ENCODE peak calls at places on chromosomes 3 and 15, in five cellular contexts. R is NCI-H1694, M is choroid plexus epithelial cell, C is bronchial epithelial cell, T is SJCRH30. W is an unnamed sample.
A peak's percentile ranks its signal among the peaks of the same experiment; 100 is the strongest.

GRCh38 chr15:39685999-39686613 is 96.5 kb downstream of the FSIP1 start:
- DNase-seq in R (peak; percentile 77), M (peak; percentile 81), C (peak; percentile 52), T (peak; percentile 83), W (peak; percentile 2)

GRCh38 chr15:28269097-28269496 is 52.9 kb downstream of the HERC2 start:
- DNase-seq in R (no peak), C (peak; percentile 67), T (no peak), M (no peak), W (no peak)

GRCh38 chr3:9330166-9330703 is 32.6 kb upstream of the THUMPD3 start:
- DNase-seq in T (no peak), C (no peak), M (no peak), R (no peak), W (no peak)

GRCh38 chr15:100687532-100688215 is 85.3 kb downstream of the ASB7 start:
- DNase-seq in T (peak; percentile 70), C (peak; percentile 76), M (peak; percentile 82), R (no peak), W (no peak)

GRCh38 chr3:185824467-185825378 is at the start of gene IGF2BP2:
- DNase-seq in T (peak; percentile 81), R (no peak), M (peak; percentile 88), C (peak; percentile 56), W (no peak)

GRCh38 chr15:69919816-69920215 is 177.9 kb downstream of the TLE3 start:
- DNase-seq in C (no peak), R (no peak), T (peak; percentile 59), M (no peak), W (no peak)

GRCh38 chr15:33737687-33738606 is 230.3 kb upstream of the CHRM5 start:
- DNase-seq in T (peak; percentile 76), R (peak; percentile 4), M (peak; percentile 54), C (peak; percentile 37), W (peak; percentile 1)

GRCh38 chr15:48928877-48929538 is 34.7 kb downstream of the SHC4 start:
- DNase-seq in M (no peak), T (no peak), C (no peak), R (no peak), W (no peak)

GRCh38 chr3:99789322-99789721 is 28.3 kb upstream of the CMSS1 start:
- DNase-seq in M (peak; percentile 88), C (peak; percentile 65), T (peak; percentile 80), R (peak; percentile 12), W (no peak)

GRCh38 chr3:45547764-45548683 is 46.5 kb upstream of the LIMD1 start:
- DNase-seq in T (peak; percentile 88), C (no peak), M (no peak), R (no peak), W (no peak)

GRCh38 chr15:63243776-63244175 is 33.6 kb upstream of the APH1B start:
- DNase-seq in R (no peak), T (no peak), C (no peak), M (no peak), W (no peak)

GRCh38 chr3:12484983-12485327 is 675 bp downstream of the TSEN2 start:
- DNase-seq in C (peak; percentile 14), M (peak; percentile 29), T (no peak), R (no peak), W (no peak)

GRCh38 chr3:53493997-53494791 is at the start of gene CACNA1D:
- DNase-seq in T (no peak), C (peak; percentile 19), R (no peak), M (no peak), W (no peak)

GRCh38 chr3:114056130-114057010 is at the start of the genes CCDC191 and QTRT2:
- DNase-seq in M (peak; percentile 100), R (peak; percentile 99), T (peak; percentile 99), C (peak; percentile 97), W (peak; percentile 99)

GRCh38 chr3:57017481-57017880 is 43.0 kb upstream of the SPATA12 start:
- DNase-seq in C (no peak), R (no peak), T (peak; percentile 33), M (peak; percentile 13), W (no peak)

GRCh38 chr15:29937956-29938355 is 115.7 kb upstream of the TJP1 start:
- DNase-seq in C (peak; percentile 92), T (no peak), M (peak; percentile 78), R (no peak), W (no peak)

GRCh38 chr3:127652246-127652995 is 20.3 kb upstream of the ABTB1 start:
- DNase-seq in R (peak; percentile 69), T (peak; percentile 90), C (peak; percentile 28), M (peak; percentile 76), W (no peak)

GRCh38 chr15:36004891-36005508 is 459.0 kb upstream of the DPH6 start:
- DNase-seq in R (no peak), M (no peak), T (no peak), C (no peak), W (no peak)

GRCh38 chr3:18937574-18937973 is 210.7 kb upstream of the KCNH8 start:
- DNase-seq in R (no peak), C (peak; percentile 43), T (no peak), M (no peak), W (no peak)

GRCh38 chr15:41971893-41972340 is 440 bp downstream of the EHD4 start:
- DNase-seq in T (no peak), M (no peak), C (no peak), R (no peak), W (no peak)

GRCh38 chr3:61858054-61858453 is 296.7 kb downstream of the PTPRG start:
- DNase-seq in T (peak; percentile 22), M (peak; percentile 71), C (peak; percentile 34), R (peak; percentile 2), W (peak; percentile 6)

GRCh38 chr15:32651229-32651837 is 9.8 kb downstream of the SCG5 start:
- DNase-seq in M (peak; percentile 82), C (peak; percentile 69), T (peak; percentile 88), R (no peak), W (peak; percentile 6)

GRCh38 chr3:160869825-160870224 is 113.8 kb downstream of the PPM1L start:
- DNase-seq in M (peak; percentile 2), C (peak; percentile 56), T (peak; percentile 97), R (no peak), W (peak; percentile 48)

GRCh38 chr15:101210466-101210865 is 41.4 kb downstream of the CHSY1 start:
- DNase-seq in T (no peak), C (no peak), M (no peak), R (no peak), W (no peak)

GRCh38 chr15:67296188-67296587 is 41.6 kb downstream of the IQCH start:
- DNase-seq in M (no peak), R (no peak), T (peak; percentile 10), C (peak; percentile 2), W (no peak)

GRCh38 chr15:31799711-31800321 is 230.5 kb upstream of the CHRNA7 start:
- DNase-seq in C (no peak), M (no peak), T (no peak), R (no peak), W (no peak)

GRCh38 chr3:118740722-118741290 is 293.8 kb downstream of the IGSF11 start:
- DNase-seq in R (no peak), T (no peak), M (no peak), C (no peak), W (no peak)

GRCh38 chr15:99614749-99615288 is 49.0 kb downstream of the MEF2A start:
- DNase-seq in R (no peak), M (peak; percentile 41), C (no peak), T (no peak), W (no peak)

GRCh38 chr3:81788650-81789049 is 27.2 kb upstream of the GBE1 start:
- DNase-seq in R (no peak), C (no peak), M (peak; percentile 11), T (no peak), W (no peak)

GRCh38 chr15:96107922-96108321 is 222.6 kb upstream of the NR2F2 start:
- DNase-seq in T (no peak), R (no peak), M (peak; percentile 44), C (no peak), W (no peak)

W was measured in NCI-H2107.